ENCODE peak calls at places on chromosome 7, in ten cellular contexts. One of them, this sample, is unnamed.

GRCh38 chr7:111025013-111025412 is 65.9 kb upstream of the LRRN3 start:
- DNase-seq in colonic mucosa: no peak
- DNase-seq in activated T-cell treated with anti-CD3 and anti-CD28 coated beads for 4 hours: no peak
- DNase-seq in Daoy: no peak
- DNase-seq in fibroblast of lung: no peak
- DNase-seq in RWPE1: no peak
- DNase-seq in RCC 7860: no peak
- DNase-seq in occipital lobe: no peak
- DNase-seq in ELR: no peak
- DNase-seq in brain microvascular endothelial cell: no peak
- DNase-seq in this sample: no peak

GRCh38 chr7:100951888-100952560 is 2.7 kb downstream of the MUC3A start:
- DNase-seq in colonic mucosa: no peak
- DNase-seq in activated T-cell treated with anti-CD3 and anti-CD28 coated beads for 4 hours: no peak
- DNase-seq in Daoy: no peak
- DNase-seq in fibroblast of lung: no peak
- DNase-seq in RWPE1: no peak
- DNase-seq in RCC 7860: no peak
- DNase-seq in occipital lobe: no peak
- DNase-seq in ELR: no peak
- DNase-seq in brain microvascular endothelial cell: no peak
- DNase-seq in this sample: no peak

GRCh38 chr7:118844748-118845147 is 620.2 kb downstream of the ANKRD7 start:
- DNase-seq in colonic mucosa: no peak
- DNase-seq in activated T-cell treated with anti-CD3 and anti-CD28 coated beads for 4 hours: no peak
- DNase-seq in Daoy: no peak
- DNase-seq in fibroblast of lung: no peak
- DNase-seq in RWPE1: peak; percentile 3
- DNase-seq in RCC 7860: no peak
- DNase-seq in occipital lobe: no peak
- DNase-seq in ELR: no peak
- DNase-seq in brain microvascular endothelial cell: no peak
- DNase-seq in this sample: no peak

GRCh38 chr7:47574473-47575328 is 7.2 kb downstream of the TNS3 start:
- DNase-seq in colonic mucosa: peak; percentile 57
- DNase-seq in activated T-cell treated with anti-CD3 and anti-CD28 coated beads for 4 hours: no peak
- DNase-seq in Daoy: no peak
- DNase-seq in fibroblast of lung: no peak
- DNase-seq in RWPE1: no peak
- DNase-seq in RCC 7860: no peak
- DNase-seq in occipital lobe: no peak
- DNase-seq in ELR: peak; percentile 28
- DNase-seq in brain microvascular endothelial cell: no peak
- DNase-seq in this sample: no peak

GRCh38 chr7:23299770-23300300 is 696 bp downstream of the MALSU1 start:
- DNase-seq in colonic mucosa: no peak
- DNase-seq in activated T-cell treated with anti-CD3 and anti-CD28 coated beads for 4 hours: no peak
- DNase-seq in Daoy: peak; percentile 54
- DNase-seq in fibroblast of lung: no peak
- DNase-seq in RWPE1: peak; percentile 19
- DNase-seq in RCC 7860: no peak
- DNase-seq in occipital lobe: no peak
- DNase-seq in ELR: peak; percentile 43
- DNase-seq in brain microvascular endothelial cell: no peak
- DNase-seq in this sample: peak; percentile 39

GRCh38 chr7:75616421-75617167 is 122.1 kb downstream of the HIP1 start:
- DNase-seq in colonic mucosa: no peak
- DNase-seq in activated T-cell treated with anti-CD3 and anti-CD28 coated beads for 4 hours: no peak
- DNase-seq in Daoy: no peak
- DNase-seq in fibroblast of lung: no peak
- DNase-seq in RWPE1: no peak
- DNase-seq in RCC 7860: no peak
- DNase-seq in occipital lobe: no peak
- DNase-seq in ELR: no peak
- DNase-seq in brain microvascular endothelial cell: no peak
- DNase-seq in this sample: no peak

GRCh38 chr7:128247108-128247507 is 6.0 kb downstream of the LEP start:
- DNase-seq in colonic mucosa: no peak
- DNase-seq in activated T-cell treated with anti-CD3 and anti-CD28 coated beads for 4 hours: no peak
- DNase-seq in Daoy: no peak
- DNase-seq in fibroblast of lung: no peak
- DNase-seq in RWPE1: no peak
- DNase-seq in RCC 7860: no peak
- DNase-seq in occipital lobe: no peak
- DNase-seq in ELR: no peak
- DNase-seq in brain microvascular endothelial cell: no peak
- DNase-seq in this sample: no peak

GRCh38 chr7:116530107-116530820 is 5.4 kb downstream of the CAV1 start:
- DNase-seq in colonic mucosa: no peak
- DNase-seq in activated T-cell treated with anti-CD3 and anti-CD28 coated beads for 4 hours: no peak
- DNase-seq in Daoy: no peak
- DNase-seq in fibroblast of lung: no peak
- DNase-seq in RWPE1: no peak
- DNase-seq in RCC 7860: no peak
- DNase-seq in occipital lobe: no peak
- DNase-seq in ELR: no peak
- DNase-seq in brain microvascular endothelial cell: no peak
- DNase-seq in this sample: peak; percentile 59

GRCh38 chr7:106571563-106571962 is 89.4 kb downstream of the CCDC71L start:
- DNase-seq in colonic mucosa: no peak
- DNase-seq in activated T-cell treated with anti-CD3 and anti-CD28 coated beads for 4 hours: no peak
- DNase-seq in Daoy: no peak
- DNase-seq in fibroblast of lung: no peak
- DNase-seq in RWPE1: no peak
- DNase-seq in RCC 7860: no peak
- DNase-seq in occipital lobe: no peak
- DNase-seq in ELR: no peak
- DNase-seq in brain microvascular endothelial cell: no peak
- DNase-seq in this sample: no peak

GRCh38 chr7:54985405-54986360 is 33.1 kb upstream of the EGFR start:
- DNase-seq in colonic mucosa: no peak
- DNase-seq in activated T-cell treated with anti-CD3 and anti-CD28 coated beads for 4 hours: no peak
- DNase-seq in Daoy: peak; percentile 94
- DNase-seq in fibroblast of lung: peak; percentile 59
- DNase-seq in RWPE1: peak; percentile 87
- DNase-seq in RCC 7860: peak; percentile 94
- DNase-seq in occipital lobe: no peak
- DNase-seq in ELR: peak; percentile 98
- DNase-seq in brain microvascular endothelial cell: peak; percentile 81
- DNase-seq in this sample: peak; percentile 96

GRCh38 chr7:150823484-150824126 is 23.0 kb downstream of the TMEM176A start:
- DNase-seq in colonic mucosa: no peak
- DNase-seq in activated T-cell treated with anti-CD3 and anti-CD28 coated beads for 4 hours: no peak
- DNase-seq in Daoy: peak; percentile 64
- DNase-seq in fibroblast of lung: no peak
- DNase-seq in RWPE1: no peak
- DNase-seq in RCC 7860: no peak
- DNase-seq in occipital lobe: no peak
- DNase-seq in ELR: no peak
- DNase-seq in brain microvascular endothelial cell: no peak
- DNase-seq in this sample: no peak

GRCh38 chr7:142176901-142177300 is 65.4 kb downstream of the MGAM2 start:
- DNase-seq in colonic mucosa: no peak
- DNase-seq in activated T-cell treated with anti-CD3 and anti-CD28 coated beads for 4 hours: no peak
- DNase-seq in Daoy: no peak
- DNase-seq in fibroblast of lung: no peak
- DNase-seq in RWPE1: no peak
- DNase-seq in RCC 7860: no peak
- DNase-seq in occipital lobe: no peak
- DNase-seq in ELR: no peak
- DNase-seq in brain microvascular endothelial cell: no peak
- DNase-seq in this sample: no peak